ENCODE peak calls at places on chromosomes 13 and 19, in eight cellular contexts. Q is ovary, F is WERI-Rb-1, S is gastrocnemius medialis, L is endothelial cell of umbilical vein, W is tibial nerve, J is heart left ventricle, G is esophagus muscularis mucosa. V is an unnamed sample. For H3K9me3, the result is how much of the 10 kb centered on the place peaks cover.

GRCh38 chr13:36819811-36820140 is 754 bp downstream of the RFXAP start:
- DNase-seq in L (no peak), W (no peak), Q (no peak), S (no peak), F (peak), G (no peak), J (peak), V (no peak)

GRCh38 chr13:30841161-30841560 is 64.9 kb upstream of the MEDAG start:
- DNase-seq in W (no peak), J (no peak), G (no peak), L (no peak), F (no peak), Q (no peak), S (no peak), V (no peak)

GRCh38 chr19:33340991-33341390 is 32.5 kb upstream of the CEBPG start:
- DNase-seq in G (no peak), W (no peak), L (no peak), F (no peak), Q (no peak), S (no peak), J (no peak), V (no peak)

GRCh38 chr19:18519962-18520847 is 1.7 kb downstream of the ELL start:
- DNase-seq in S (peak), J (peak), F (peak), W (peak), L (peak), Q (peak), G (no peak), V (peak)

GRCh38 chr19:4606921-4607678 is 32.2 kb upstream of the TNFAIP8L1 start:
- DNase-seq in S (no peak), L (peak), F (peak), G (no peak), W (no peak), J (peak), Q (peak), V (peak)

GRCh38 chr19:33124207-33125098 is 7.5 kb upstream of the WDR88 start:
- DNase-seq in G (no peak), W (no peak), J (no peak), Q (no peak), F (peak), S (no peak), L (no peak), V (no peak)

GRCh38 chr19:11092181-11092538 is 2.9 kb downstream of the LDLR start:
- DNase-seq in F (no peak), W (no peak), G (no peak), L (peak), J (no peak), Q (no peak), S (no peak), V (no peak)

GRCh38 chr13:77733674-77734073 is 36.2 kb downstream of the SLAIN1 start:
- DNase-seq in W (no peak), L (no peak), J (no peak), Q (no peak), F (peak), S (no peak), G (no peak), V (no peak)

GRCh38 chr19:19642506-19643157 is 825 bp downstream of the GMIP start:
- DNase-seq in G (no peak), J (no peak), Q (no peak), F (no peak), W (no peak), L (peak), S (no peak), V (no peak)

GRCh38 chr19:7673995-7674667 is 2.8 kb upstream of the MCEMP1 start:
- DNase-seq in G (peak), S (peak), Q (no peak), F (peak), W (peak), L (peak), J (peak), V (peak)

GRCh38 chr13:27005556-27005955 is 166.1 kb downstream of the USP12 start:
- DNase-seq in S (no peak), Q (no peak), W (no peak), L (no peak), G (no peak), F (no peak), J (no peak), V (no peak)

GRCh38 chr19:57016491-57016890 is 103.3 kb upstream of the USP29 start:
- DNase-seq in Q (no peak), J (no peak), W (no peak), S (no peak), L (no peak), G (no peak), F (no peak), V (no peak)
- H3K9me3 ChIP-seq in Q (under half), J (under half), W (under half), S (under half), L (under half), G (under half), F (under half), V (under half)

DNA sequence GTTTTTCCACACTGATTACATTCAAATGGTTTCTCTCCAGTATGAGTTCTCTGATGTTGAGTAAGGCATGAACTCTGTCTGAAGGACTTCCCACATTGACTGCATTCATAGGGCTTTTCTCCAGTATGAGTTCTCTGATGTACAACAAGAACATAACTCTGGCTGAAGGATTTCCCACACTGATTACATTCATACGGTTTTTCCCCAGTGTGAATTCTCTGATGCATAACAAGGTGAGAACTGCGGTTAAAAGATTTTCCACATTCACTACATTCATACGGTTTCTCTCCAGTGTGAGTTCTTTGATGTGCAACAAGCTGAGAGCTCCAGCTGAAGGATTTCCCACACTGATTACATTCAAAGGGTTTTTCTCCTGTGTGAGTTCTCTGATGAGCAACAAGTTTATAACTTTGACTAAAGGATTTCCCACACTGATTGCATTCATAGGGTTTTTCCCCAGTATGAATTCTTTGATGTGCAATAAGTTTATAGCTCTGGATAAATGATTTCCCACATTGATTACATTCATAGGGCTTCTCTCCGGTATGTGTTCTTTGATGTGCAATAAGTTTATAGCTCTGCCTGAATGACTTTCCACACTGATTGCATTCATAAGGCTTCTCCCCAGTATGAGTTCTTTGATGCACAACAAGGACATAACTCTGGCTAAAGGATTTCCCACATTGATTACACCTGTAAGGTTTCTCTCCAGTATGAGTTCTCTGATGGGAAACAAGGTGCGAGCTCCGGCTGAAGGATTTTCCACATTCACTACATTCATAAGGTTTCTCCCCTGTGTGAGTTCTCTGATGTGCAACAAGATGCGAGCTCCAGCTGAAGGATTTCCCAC is 23.5 kb downstream of the ZNF180 start:
- DNase-seq in Q (no peak), W (no peak), S (no peak), G (no peak), L (peak), F (no peak), J (no peak), V (no peak)
- H3K9me3 ChIP-seq in Q (half or more), W (half or more), S (half or more), G (half or more), L (half or more), F (half or more), J (half or more), V (under half)

GRCh38 chr19:9296336-9296735 is 13.3 kb downstream of the ZNF699 start:
- DNase-seq in Q (no peak), W (no peak), G (no peak), L (no peak), J (no peak), F (no peak), S (no peak), V (no peak)
- H3K9me3 ChIP-seq in Q (half or more), W (under half), G (under half), L (under half), J (half or more), F (under half), S (under half), V (under half)

DNA sequence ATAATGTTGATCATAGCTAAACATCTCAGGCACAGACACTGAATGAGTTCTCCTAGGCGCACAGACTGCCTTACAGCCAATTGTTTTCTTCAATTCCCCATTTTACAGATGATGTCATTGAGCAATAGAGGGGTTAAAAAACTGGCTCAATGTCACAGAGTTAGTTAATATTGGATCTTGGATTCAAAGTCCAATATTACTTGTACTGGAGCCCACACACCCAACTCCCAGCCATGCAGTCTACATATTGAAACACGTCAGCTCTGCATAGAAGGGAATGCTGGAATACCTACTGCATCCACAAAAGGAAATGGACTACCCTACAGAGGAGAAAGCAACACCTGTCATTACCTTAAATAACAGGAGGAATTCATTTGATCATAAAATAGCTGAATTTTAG is 76.1 kb upstream of the SLC15A1 start:
- DNase-seq in W (no peak), J (no peak), G (no peak), S (no peak), Q (no peak), F (no peak), L (no peak), V (no peak)
- H3K9me3 ChIP-seq in W (under half), J (under half), G (under half), S (under half), Q (under half), F (under half), L (under half), V (under half)

V was measured in testis.